ENCODE peak calls at places on chromosomes 13 and 19, in nine cellular contexts. Q is lower leg skin, R is breast epithelium, U is heart left ventricle, H is esophagus squamous epithelium, M is tibial nerve, J is uterus, K is thyroid gland, N is body of pancreas. Y is an unnamed sample.

GRCh38 chr13:43686557-43686956 is 100.2 kb downstream of the ENOX1 start:
- DNase-seq in Q (no peak), K (peak; percentile 3), H (no peak), J (peak; percentile 46), N (peak; percentile 42), U (peak; percentile 77), R (no peak), M (no peak), Y (peak; percentile 3)

GRCh38 chr19:33434090-33434885 is 60.8 kb downstream of the CEBPG start:
- DNase-seq in H (no peak), J (no peak), N (no peak), R (no peak), M (no peak), K (no peak), Q (no peak), U (peak; percentile 14), Y (no peak)

GRCh38 chr13:34300559-34300958 is 482.6 kb downstream of the RFC3 start:
- DNase-seq in Q (no peak), N (no peak), H (no peak), J (no peak), R (no peak), M (no peak), K (no peak), U (no peak), Y (no peak)

GRCh38 chr13:77565635-77566034 is 30.1 kb downstream of the SCEL start:
- DNase-seq in H (no peak), Q (no peak), R (no peak), J (no peak), N (no peak), U (no peak), K (no peak), M (no peak), Y (no peak)

GRCh38 chr19:31330761-31331160 is 18.5 kb downstream of the TSHZ3 start:
- DNase-seq in H (no peak), R (no peak), K (no peak), Q (no peak), J (no peak), M (no peak), N (no peak), U (no peak), Y (no peak)

GRCh38 chr13:85828094-85828684 is 29.0 kb upstream of the SLITRK6 start:
- DNase-seq in J (no peak), N (no peak), R (no peak), U (no peak), Q (no peak), H (no peak), M (no peak), K (no peak), Y (no peak)

GRCh38 chr19:40445945-40446784 is 2.0 kb upstream of the SERTAD3 start:
- DNase-seq in U (no peak), R (peak; percentile 74), Q (no peak), H (no peak), M (no peak), K (peak; percentile 65), N (no peak), J (no peak), Y (no peak)

GRCh38 chr13:31276386-31276785 is 76.6 kb downstream of the B3GLCT start:
- DNase-seq in M (no peak), H (no peak), U (no peak), K (no peak), N (no peak), R (no peak), J (no peak), Q (no peak), Y (no peak)

GRCh38 chr19:56398809-56399208 is 5.3 kb upstream of the ZNF583 start:
- DNase-seq in M (no peak), U (no peak), R (no peak), N (no peak), Q (no peak), J (no peak), K (no peak), H (no peak), Y (no peak)

GRCh38 chr19:56393119-56394012 is at the start of gene ZNF582:
- DNase-seq in K (peak; percentile 98), Q (peak; percentile 98), M (peak; percentile 88), U (peak; percentile 99), J (peak; percentile 95), R (peak; percentile 91), H (peak; percentile 80), N (peak; percentile 97), Y (peak; percentile 76)
- TF ChIP-seq POLR2A in K (peak; percentile 17), Q (no peak), M (no peak), U (no peak), J (peak; percentile 58), R (peak; percentile 34), H (peak; percentile 9), N (peak; percentile 66), Y (peak; percentile 62)

GRCh38 chr19:37221136-37221535 is 3.1 kb downstream of the ZNF383 start:
- DNase-seq in Q (no peak), U (no peak), K (no peak), J (no peak), M (no peak), H (no peak), R (no peak), N (no peak), Y (no peak)

GRCh38 chr19:37220383-37220782 is 2.4 kb downstream of the ZNF383 start:
- DNase-seq in N (no peak), R (no peak), Q (no peak), J (no peak), U (no peak), K (no peak), M (no peak), H (no peak), Y (no peak)

GRCh38 chr19:37218592-37218935 is 550 bp downstream of the ZNF383 start:
- DNase-seq in H (no peak), J (no peak), N (no peak), Q (no peak), U (no peak), R (no peak), M (no peak), K (no peak), Y (no peak)

GRCh38 chr19:37217533-37217854 is 520 bp upstream of the ZNF383 start:
- DNase-seq in H (no peak), N (no peak), U (no peak), R (no peak), J (no peak), Q (no peak), M (no peak), K (no peak), Y (peak; percentile 89)

DNA sequence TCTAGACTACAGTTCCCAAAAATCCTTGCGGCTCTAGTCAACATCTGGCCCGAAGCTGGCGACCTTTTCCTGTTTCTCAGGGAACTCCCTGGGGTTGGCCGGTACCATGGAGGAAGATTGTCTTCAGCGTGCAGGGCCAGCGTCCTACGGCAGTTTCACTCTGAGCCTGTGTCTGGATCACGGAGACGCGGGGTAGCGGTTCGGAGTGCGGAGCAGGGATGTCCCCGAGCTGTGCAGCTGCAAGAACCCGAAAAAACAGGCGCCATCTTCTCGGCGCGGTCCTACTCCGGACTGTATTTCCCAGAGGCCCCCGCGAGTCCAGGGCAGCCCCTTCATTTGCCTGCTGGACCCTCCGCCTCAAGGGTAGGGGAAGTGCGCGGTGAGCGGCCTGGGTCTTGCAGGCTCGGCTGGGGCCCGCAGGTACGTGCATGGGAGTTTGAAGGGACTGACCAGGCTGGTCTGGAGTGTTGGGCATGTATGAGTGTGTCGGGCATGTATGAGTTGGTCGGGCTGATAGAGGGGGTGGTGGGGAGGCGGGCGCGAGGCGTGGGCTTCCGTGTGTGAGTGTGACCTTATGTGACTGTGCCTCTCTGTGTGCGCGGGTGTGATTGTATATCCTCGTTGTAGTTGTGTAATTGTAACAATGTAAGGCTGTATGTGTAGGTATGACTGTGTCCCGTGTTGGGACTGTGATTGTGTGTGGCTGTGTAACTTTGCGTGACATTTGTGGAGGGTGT is at the start of gene ZNF383:
- DNase-seq in R (peak; percentile 83), N (peak; percentile 91), K (peak; percentile 92), M (peak; percentile 60), Q (peak; percentile 97), U (peak; percentile 93), J (peak; percentile 84), H (peak; percentile 65), Y (peak; percentile 81)
- TF ChIP-seq POLR2A in R (peak; percentile 22), N (peak; percentile 88), K (no peak), M (peak; percentile 17), Q (no peak), U (no peak), J (peak; percentile 50), H (peak; percentile 54), Y (peak; percentile 45)

GRCh38 chr19:49678970-49679831 is 2.1 kb downstream of the PRMT1 start:
- DNase-seq in U (peak; percentile 52), M (no peak), Q (no peak), R (no peak), K (no peak), N (no peak), H (no peak), J (no peak), Y (no peak)

GRCh38 chr19:49677901-49678674 is 1.0 kb downstream of the PRMT1 start:
- DNase-seq in N (peak; percentile 72), J (peak; percentile 75), K (peak; percentile 73), R (peak; percentile 72), M (peak; percentile 72), H (no peak), Q (peak; percentile 95), U (peak; percentile 75), Y (peak; percentile 75)

GRCh38 chr19:49676690-49677231 is 310 bp upstream of the PRMT1 start:
- DNase-seq in U (peak; percentile 100), Q (peak; percentile 100), R (peak; percentile 100), H (peak; percentile 98), J (peak; percentile 100), N (peak; percentile 100), M (peak; percentile 100), K (peak; percentile 100), Y (peak; percentile 98)

GRCh38 chr19:49677232-49677881 is at the start of gene PRMT1:
- DNase-seq in H (no peak), U (no peak), M (no peak), N (no peak), R (no peak), J (no peak), Q (no peak), K (peak; percentile 30), Y (no peak)

GRCh38 chr19:49676136-49676689 is 858 bp upstream of the PRMT1 start:
- DNase-seq in U (peak; percentile 90), K (peak; percentile 89), J (peak; percentile 86), M (peak; percentile 69), N (peak; percentile 91), H (no peak), Q (peak; percentile 97), R (peak; percentile 86), Y (peak; percentile 75)
- TF ChIP-seq POLR2A in U (no peak), K (no peak), J (no peak), M (no peak), N (peak; percentile 48), H (no peak), Q (no peak), R (no peak), Y (peak; percentile 72)

GRCh38 chr19:54186351-54186750 is 3.0 kb downstream of the MBOAT7 start:
- DNase-seq in Q (no peak), M (no peak), H (no peak), U (no peak), N (no peak), J (no peak), R (no peak), K (no peak), Y (no peak)

GRCh38 chr19:54189020-54189667 is at the start of gene MBOAT7:
- DNase-seq in M (no peak), N (no peak), Q (no peak), K (no peak), R (no peak), H (no peak), J (no peak), U (no peak), Y (no peak)

GRCh38 chr19:54189668-54190502 is 505 bp upstream of the MBOAT7 start:
- DNase-seq in U (peak; percentile 100), M (peak; percentile 100), K (peak; percentile 100), H (peak; percentile 98), J (peak; percentile 100), Q (peak; percentile 100), R (peak; percentile 100), N (peak; percentile 100), Y (peak; percentile 96)

GRCh38 chr19:54186934-54187381 is 2.4 kb downstream of the MBOAT7 start:
- DNase-seq in K (no peak), U (no peak), Q (no peak), R (no peak), H (no peak), N (peak; percentile 87), M (no peak), J (no peak), Y (no peak)

DNA sequence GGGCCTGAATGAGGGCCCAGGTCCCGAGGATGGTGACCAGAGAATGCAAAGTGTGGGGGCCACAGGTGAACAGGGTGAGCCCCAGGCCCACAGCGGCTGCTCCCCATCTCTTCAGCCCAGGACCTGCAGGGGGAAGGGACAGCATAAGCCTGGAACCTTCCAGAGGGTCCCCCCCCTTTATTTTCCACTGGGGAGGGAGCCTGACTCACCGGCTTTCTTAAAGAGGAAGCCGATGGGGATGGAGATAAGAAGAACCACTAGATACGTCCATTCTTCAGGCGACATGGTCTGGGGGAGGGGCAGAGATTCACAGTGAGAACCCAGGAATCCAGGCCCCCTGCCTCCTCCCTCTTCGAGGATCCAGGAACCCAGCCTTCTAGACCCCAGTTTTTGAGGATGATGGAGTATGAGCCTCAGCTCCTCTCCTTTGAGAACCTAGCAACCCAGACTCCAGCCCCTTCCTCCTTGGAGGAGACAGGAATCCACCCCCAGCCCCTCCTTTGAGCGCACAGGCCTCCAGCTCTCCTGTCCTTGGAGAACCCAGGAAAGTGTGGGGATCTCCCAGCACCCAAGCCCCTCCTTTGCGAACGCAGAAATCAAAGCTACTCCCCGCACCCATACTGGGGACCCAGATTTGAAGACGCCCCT is 1.0 kb downstream of the MBOAT7 start:
- DNase-seq in N (no peak), K (no peak), J (no peak), R (no peak), U (no peak), H (no peak), Q (no peak), M (no peak), Y (peak; percentile 85)
- TF ChIP-seq POLR2A in N (no peak), K (no peak), J (no peak), R (no peak), U (no peak), H (no peak), Q (no peak), M (no peak), Y (no peak)